ENCODE peak calls at places on chromosomes 11 and 22, in seven cellular contexts. D, Q, M, K, X, O and C are unnamed samples.

GRCh38 chr11:36577373-36577772 is 9.6 kb downstream of the RAG1 start:
- DNase-seq in D (no peak), Q (no peak), M (no peak), K (no peak), X (no peak), O (no peak), C (no peak)

GRCh38 chr11:61507962-61508824 is at the start of gene LRRC10B:
- DNase-seq in D (no peak), Q (no peak), M (peak; percentile 47), K (peak; percentile 52), X (no peak), O (no peak), C (no peak)

GRCh38 chr22:17562906-17563870 is at the start of gene SLC25A18:
- DNase-seq in D (no peak), Q (no peak), M (peak; percentile 66), K (no peak), X (no peak), O (peak; percentile 91), C (no peak)

GRCh38 chr11:68825603-68826002 is 16.1 kb downstream of the CPT1A start:
- DNase-seq in D (peak; percentile 26), Q (no peak), M (no peak), K (peak; percentile 37), X (peak; percentile 67), O (no peak), C (peak; percentile 81)

GRCh38 chr11:93100211-93100610 is 97.6 kb downstream of the SLC36A4 start:
- DNase-seq in D (no peak), Q (no peak), M (no peak), K (no peak), X (no peak), O (no peak), C (no peak)

GRCh38 chr22:19524170-19525115 is at the start of gene CLDN5:
- DNase-seq in D (no peak), Q (no peak), M (no peak), K (no peak), X (no peak), O (peak; percentile 74), C (no peak)

GRCh38 chr11:79493555-79494171 is 52.8 kb upstream of the TENM4 start:
- DNase-seq in D (no peak), Q (no peak), M (peak; percentile 36), K (peak; percentile 19), X (peak; percentile 74), O (peak; percentile 77), C (peak; percentile 74)

GRCh38 chr22:50185384-50186087 is at the start of gene TRABD:
- DNase-seq in D (peak; percentile 85), Q (no peak), M (peak; percentile 95), K (peak; percentile 70), X (peak; percentile 95), O (peak; percentile 95), C (peak; percentile 83)

GRCh38 chr11:83020942-83021779 is 50.5 kb downstream of the RAB30 start:
- DNase-seq in D (no peak), Q (no peak), M (no peak), K (no peak), X (no peak), O (no peak), C (no peak)

GRCh38 chr11:14418801-14419417 is 59.9 kb upstream of the RRAS2 start:
- DNase-seq in D (no peak), Q (no peak), M (no peak), K (peak; percentile 48), X (no peak), O (no peak), C (no peak)

GRCh38 chr11:44475114-44475686 is 90.3 kb upstream of the CD82 start:
- DNase-seq in D (no peak), Q (no peak), M (no peak), K (no peak), X (no peak), O (no peak), C (no peak)

GRCh38 chr11:134533511-134533910 is 121.5 kb upstream of the B3GAT1 start:
- DNase-seq in D (no peak), Q (no peak), M (no peak), K (no peak), X (no peak), O (no peak), C (no peak)

GRCh38 chr11:5581014-5581413 is 337 bp downstream of the OR52B6 start:
- DNase-seq in D (no peak), Q (no peak), M (no peak), K (no peak), X (no peak), O (no peak), C (no peak)

GRCh38 chr22:22948651-22949611 is 61.3 kb downstream of the IGLL5 start:
- DNase-seq in D (no peak), Q (no peak), M (no peak), K (no peak), X (no peak), O (no peak), C (no peak)

GRCh38 chr11:1060885-1061616 is 13.6 kb upstream of the MUC2 start:
- DNase-seq in D (no peak), Q (no peak), M (no peak), K (peak; percentile 74), X (peak; percentile 32), O (peak; percentile 48), C (peak; percentile 18)

GRCh38 chr11:62879150-62879549 is 1.5 kb upstream of the SLC3A2 start:
- DNase-seq in D (no peak), Q (no peak), M (no peak), K (no peak), X (no peak), O (no peak), C (no peak)

GRCh38 chr11:111796696-111797095 is 30.5 kb upstream of the PPP2R1B start:
- DNase-seq in D (no peak), Q (no peak), M (no peak), K (no peak), X (no peak), O (no peak), C (no peak)

GRCh38 chr11:69642549-69642912 is 1.6 kb downstream of the CCND1 start:
- DNase-seq in D (no peak), Q (no peak), M (no peak), K (no peak), X (no peak), O (no peak), C (no peak)